ENCODE peak calls at places on chromosome 17, in six cellular contexts. T is body of pancreas, B is Peyer's patch, Y is spleen, L is transverse colon, G is cardiac muscle cell. Z is an unnamed sample.
A peak's percentile ranks its signal among the peaks of the same experiment; 100 is the strongest.

GRCh38 chr17:77215281-77215680 is 74.5 kb downstream of the SEC14L1 start:
- DNase-seq in T (no peak), B (no peak), Y (no peak), L (no peak), G (no peak), Z (no peak)

GRCh38 chr17:68422821-68423220 is 34.5 kb downstream of the WIPI1 start:
- DNase-seq in T (no peak), B (no peak), Y (no peak), L (no peak), G (no peak), Z (no peak)

GRCh38 chr17:56798916-56799315 is 34.8 kb downstream of the C17orf67 start:
- DNase-seq in T (no peak), B (no peak), Y (no peak), L (no peak), G (peak; percentile 61), Z (no peak)

GRCh38 chr17:43695968-43696865 is 34.5 kb upstream of the MEOX1 start:
- DNase-seq in T (no peak), B (no peak), Y (no peak), L (no peak), G (no peak), Z (no peak)

GRCh38 chr17:32783602-32784001 is 93.3 kb downstream of the MYO1D start:
- DNase-seq in T (no peak), B (no peak), Y (no peak), L (no peak), G (peak; percentile 67), Z (no peak)

GRCh38 chr17:8922451-8922850 is 43.1 kb downstream of the PIK3R5 start:
- DNase-seq in T (no peak), B (no peak), Y (no peak), L (no peak), G (no peak), Z (no peak)

GRCh38 chr17:29933379-29933778 is 3.4 kb upstream of the SSH2 start:
- DNase-seq in T (no peak), B (no peak), Y (no peak), L (no peak), G (peak; percentile 53), Z (no peak)

GRCh38 chr17:55140751-55141150 is 124.0 kb upstream of the HLF start:
- DNase-seq in T (no peak), B (no peak), Y (no peak), L (no peak), G (no peak), Z (no peak)

GRCh38 chr17:14301279-14301760 is 439 bp downstream of the HS3ST3B1 start:
- DNase-seq in T (no peak), B (no peak), Y (no peak), L (no peak), G (peak; percentile 60), Z (no peak)

GRCh38 chr17:45227101-45227591 is 5.5 kb downstream of the FMNL1 start:
- DNase-seq in T (no peak), B (peak; percentile 79), Y (peak; percentile 83), L (peak; percentile 66), G (no peak), Z (no peak)

GRCh38 chr17:49471089-49471683 is 23.9 kb upstream of the NGFR start:
- DNase-seq in T (no peak), B (no peak), Y (no peak), L (no peak), G (peak; percentile 60), Z (no peak)

GRCh38 chr17:38706625-38707298 is 1.7 kb downstream of the MLLT6 start:
- DNase-seq in T (peak; percentile 36), B (no peak), Y (no peak), L (no peak), G (peak; percentile 19), Z (no peak)

GRCh38 chr17:62627219-62627903 is at the start of gene MRC2:
- DNase-seq in T (peak; percentile 24), B (peak; percentile 61), Y (no peak), L (peak; percentile 35), G (peak; percentile 67), Z (peak; percentile 72)

GRCh38 chr17:80832888-80833583 is 158.6 kb upstream of the CHMP6 start:
- DNase-seq in T (peak; percentile 73), B (peak; percentile 90), Y (peak; percentile 90), L (peak; percentile 85), G (peak; percentile 91), Z (peak; percentile 81)

GRCh38 chr17:72373910-72374741 is 253.3 kb downstream of the SOX9 start:
- DNase-seq in T (no peak), B (no peak), Y (no peak), L (no peak), G (peak; percentile 17), Z (no peak)

GRCh38 chr17:151886-152859 is 14.8 kb downstream of the SCGB1C2 start:
- DNase-seq in T (no peak), B (peak; percentile 24), Y (peak; percentile 35), L (no peak), G (no peak), Z (peak; percentile 31)

GRCh38 chr17:29344201-29344856 is 45.8 kb upstream of the TAOK1 start:
- DNase-seq in T (no peak), B (no peak), Y (no peak), L (no peak), G (no peak), Z (no peak)

GRCh38 chr17:56908061-56908542 is 5.7 kb downstream of the TRIM25 start:
- DNase-seq in T (peak; percentile 23), B (peak; percentile 91), Y (peak; percentile 96), L (peak; percentile 76), G (no peak), Z (peak; percentile 90)

GRCh38 chr17:35765731-35766488 is 5.2 kb downstream of the C17orf50 start:
- DNase-seq in T (no peak), B (no peak), Y (no peak), L (no peak), G (no peak), Z (no peak)

DNA sequence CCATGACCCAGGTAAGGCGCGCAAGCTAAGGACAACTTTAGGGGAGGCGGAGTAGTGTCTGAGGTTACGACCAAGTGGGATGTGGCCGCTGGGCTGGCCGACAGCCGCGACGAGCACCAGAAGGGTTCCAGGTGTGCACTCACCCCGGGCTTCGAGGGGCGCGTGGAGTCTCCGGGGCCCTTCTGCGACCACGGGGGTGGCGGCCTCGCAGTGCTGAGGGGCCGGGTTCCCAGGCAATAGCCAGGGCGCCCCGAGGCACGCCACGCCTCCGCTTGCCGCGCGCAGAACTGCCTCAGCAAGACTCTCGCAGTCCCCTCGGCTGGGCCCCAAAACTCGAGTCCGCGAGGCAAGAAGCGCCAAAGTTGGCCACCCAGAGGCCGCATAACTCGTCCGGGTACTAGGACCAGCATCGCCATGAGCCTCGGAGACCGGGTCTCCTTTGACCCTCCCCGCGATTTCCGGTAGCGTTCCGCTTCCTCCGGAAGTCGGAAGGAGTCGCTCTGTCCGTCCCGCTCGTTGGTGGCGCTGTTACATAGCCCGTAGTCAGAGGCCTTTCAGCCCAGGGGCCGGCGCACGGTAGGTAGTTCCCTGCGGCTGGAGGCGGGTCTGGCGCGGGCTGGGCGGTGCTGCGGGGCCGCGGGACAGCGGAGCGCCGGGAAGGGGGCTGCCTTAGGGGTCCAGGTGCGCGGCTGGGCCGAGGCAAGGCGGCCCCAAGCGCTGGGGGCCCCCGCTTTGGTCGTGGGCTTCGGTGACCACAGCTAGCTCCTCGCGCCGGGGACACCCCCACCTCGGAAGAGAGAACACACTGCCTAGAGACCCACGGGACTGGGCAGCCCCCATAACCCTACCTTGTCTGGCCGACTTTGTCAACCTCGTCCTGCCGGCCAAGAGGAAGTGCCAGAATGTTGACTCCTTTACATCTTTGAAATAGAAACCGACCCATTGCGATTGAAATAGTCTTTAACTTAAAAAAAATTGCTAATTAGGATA is at the start of the genes ADPRM and SCO1:
- DNase-seq in T (peak; percentile 96), B (peak; percentile 98), Y (peak; percentile 99), L (peak; percentile 96), G (peak; percentile 97), Z (peak; percentile 97)
- TF ChIP-seq CTCF in T (peak; percentile 44), B (peak; percentile 53), Y (peak; percentile 40), L (peak; percentile 32), G (peak; percentile 56), Z (peak; percentile 60)

GRCh38 chr17:4535667-4536258 is 19.4 kb downstream of the MYBBP1A start:
- DNase-seq in T (no peak), B (no peak), Y (no peak), L (no peak), G (no peak), Z (no peak)

GRCh38 chr17:4538236-4539002 is 16.8 kb downstream of the MYBBP1A start:
- DNase-seq in T (no peak), B (no peak), Y (no peak), L (no peak), G (no peak), Z (no peak)

GRCh38 chr17:4537451-4538235 is 17.5 kb downstream of the MYBBP1A start:
- DNase-seq in T (no peak), B (no peak), Y (no peak), L (no peak), G (no peak), Z (no peak)

GRCh38 chr17:4536259-4536741 is 18.9 kb downstream of the MYBBP1A start:
- DNase-seq in T (no peak), B (no peak), Y (no peak), L (no peak), G (peak; percentile 40), Z (no peak)

GRCh38 chr17:4536742-4537411 is 18.3 kb downstream of the MYBBP1A start:
- DNase-seq in T (no peak), B (no peak), Y (no peak), L (no peak), G (no peak), Z (no peak)
- H3K27ac ChIP-seq in T (peak overlapping the region; percentile 50), B (peak overlapping the region; percentile 43), Y (peak overlapping the region; percentile 82), L (peak overlapping the region; percentile 30), G (no peak overlapping the region), Z (peak overlapping the region; percentile 77)

GRCh38 chr17:19453296-19453695 is 42.3 kb downstream of the RNF112 start:
- DNase-seq in T (no peak), B (no peak), Y (no peak), L (no peak), G (no peak), Z (no peak)
- H3K4me3 ChIP-seq in T (no peak overlapping the region), B (no peak overlapping the region), Y (no peak overlapping the region), L (no peak overlapping the region), G (no peak overlapping the region), Z (no peak overlapping the region)

GRCh38 chr17:7213895-7214299 is 5.7 kb downstream of the DLG4 start:
- DNase-seq in T (peak; percentile 85), B (no peak), Y (no peak), L (peak; percentile 79), G (peak; percentile 91), Z (peak; percentile 84)
- TF ChIP-seq CTCF in T (peak; percentile 61), B (peak; percentile 25), Y (peak; percentile 39), L (no peak), G (peak; percentile 53), Z (peak; percentile 35)

DNA sequence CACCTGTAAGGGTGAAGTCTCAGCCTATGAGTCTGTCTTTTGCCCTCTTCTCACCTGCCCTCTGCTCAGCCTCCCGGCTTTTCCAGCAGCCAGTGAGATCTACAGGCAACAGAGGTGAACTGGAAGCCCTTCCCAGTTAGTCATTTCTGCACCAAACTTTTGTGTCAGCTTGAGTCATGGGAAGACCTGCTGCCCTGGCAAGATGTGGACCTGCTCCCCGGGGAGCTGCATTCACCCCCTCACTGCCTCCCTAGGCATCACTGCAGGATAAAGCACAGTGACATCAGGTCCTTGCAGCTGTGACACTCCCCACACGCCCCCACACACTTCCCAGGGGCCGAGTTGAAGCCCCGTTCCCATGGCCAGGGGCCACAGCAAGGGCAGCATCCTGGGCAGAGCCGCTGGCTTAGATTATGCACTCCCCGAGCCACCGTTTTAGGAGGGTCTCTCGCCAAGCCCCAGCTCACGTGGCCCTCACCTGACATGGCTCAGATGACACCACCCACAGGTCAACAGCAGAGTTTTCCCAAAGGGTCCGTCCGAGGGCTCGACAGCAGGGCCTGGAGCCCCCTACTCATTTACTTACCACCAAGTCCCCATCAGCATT is 6.5 kb upstream of the ABR start:
- DNase-seq in T (no peak), B (no peak), Y (no peak), L (no peak), G (no peak), Z (no peak)
- H3K27ac ChIP-seq in T (no peak overlapping the region), B (no peak overlapping the region), Y (no peak overlapping the region), L (peak overlapping the region; percentile 54), G (no peak overlapping the region), Z (peak overlapping the region; percentile 73)

Z was measured in lower lobe of right lung.